ENCODE peak calls at places on chromosomes 11 and 22, in four cellular contexts. V is AG04449, E is colonic mucosa, W is A172. C is an unnamed sample.

GRCh38 chr11:115653076-115653475 is 148.9 kb upstream of the CADM1 start:
- DNase-seq in V (no peak), E (no peak), W (no peak), C (no peak)

GRCh38 chr22:36781656-36782627 is 6.0 kb upstream of the IFT27 start:
- DNase-seq in W (peak), E (peak), V (no peak), C (peak)

GRCh38 chr11:9570313-9570712 is 3.2 kb upstream of the WEE1 start:
- DNase-seq in E (no peak), W (no peak), V (no peak), C (no peak)

GRCh38 chr11:64796047-64796756 is 6.8 kb downstream of the MAP4K2 start:
- DNase-seq in E (no peak), W (no peak), V (no peak), C (no peak)

GRCh38 chr11:77886401-77886800 is 65.5 kb downstream of the AAMDC start:
- DNase-seq in W (no peak), E (no peak), V (no peak), C (no peak)

GRCh38 chr11:57778318-57779037 is 16.9 kb downstream of the CTNND1 start:
- DNase-seq in W (peak), E (peak), V (peak), C (peak)

GRCh38 chr22:44939451-44939850 is 70.4 kb downstream of the PHF21B start:
- DNase-seq in E (no peak), V (no peak), W (no peak), C (no peak)

GRCh38 chr11:27184458-27185312 is 144.1 kb downstream of the BBOX1 start:
- DNase-seq in W (no peak), V (no peak), E (no peak), C (no peak)

GRCh38 chr22:21443735-21444421 is 23.3 kb upstream of the TMEM191C start:
- DNase-seq in V (no peak), W (no peak), E (no peak), C (no peak)

GRCh38 chr11:73996161-73996747 is 12.6 kb downstream of the UCP3 start:
- DNase-seq in V (no peak), E (peak), W (no peak), C (no peak)

GRCh38 chr22:33723915-33724314 is 196.4 kb downstream of the LARGE1 start:
- DNase-seq in W (no peak), E (no peak), V (no peak), C (no peak)

GRCh38 chr11:122033631-122034030 is 82.4 kb downstream of the BLID start:
- DNase-seq in W (no peak), E (no peak), V (no peak), C (no peak)

GRCh38 chr11:124882339-124883071 is 15.2 kb downstream of the ROBO4 start:
- DNase-seq in V (no peak), E (peak), W (no peak), C (no peak)

GRCh38 chr11:127996825-127997224 is 590.5 kb downstream of the ETS1 start:
- DNase-seq in W (no peak), V (peak), E (no peak), C (no peak)

GRCh38 chr11:111541209-111542061 is 915 bp downstream of the LAYN start:
- DNase-seq in W (peak), E (peak), V (peak), C (peak)

GRCh38 chr11:76770642-76771445 is 12.3 kb upstream of the TSKU start:
- DNase-seq in W (peak), V (peak), E (peak), C (peak)

C was measured in AG09319.